ENCODE peak calls at places on chromosome 3, in eight cellular contexts. One of them, this sample, is unnamed.

GRCh38 chr3:23256741-23257435 is 53.8 kb downstream of the UBE2E2 start:
- DNase-seq in fibroblast of lung: no peak
- DNase-seq in CD8-positive, alpha-beta T cell: no peak
- DNase-seq in heart left ventricle: no peak
- DNase-seq in transverse colon: no peak
- DNase-seq in right atrium auricular region: no peak
- DNase-seq in HCT116: no peak
- DNase-seq in right lobe of liver: no peak
- DNase-seq in this sample: no peak

GRCh38 chr3:116246406-116246805 is 198.9 kb downstream of the LSAMP start:
- DNase-seq in fibroblast of lung: no peak
- DNase-seq in CD8-positive, alpha-beta T cell: no peak
- DNase-seq in heart left ventricle: no peak
- DNase-seq in transverse colon: no peak
- DNase-seq in right atrium auricular region: no peak
- DNase-seq in HCT116: no peak
- DNase-seq in right lobe of liver: no peak
- DNase-seq in this sample: no peak

GRCh38 chr3:39220551-39221530 is 28.4 kb upstream of the XIRP1 start:
- DNase-seq in fibroblast of lung: no peak
- DNase-seq in CD8-positive, alpha-beta T cell: no peak
- DNase-seq in heart left ventricle: no peak
- DNase-seq in transverse colon: no peak
- DNase-seq in right atrium auricular region: no peak
- DNase-seq in HCT116: no peak
- DNase-seq in right lobe of liver: no peak
- DNase-seq in this sample: no peak

GRCh38 chr3:133527306-133527705 is 46.2 kb upstream of the CDV3 start:
- DNase-seq in fibroblast of lung: peak; percentile 21
- DNase-seq in CD8-positive, alpha-beta T cell: no peak
- DNase-seq in heart left ventricle: no peak
- DNase-seq in transverse colon: peak; percentile 45
- DNase-seq in right atrium auricular region: no peak
- DNase-seq in HCT116: no peak
- DNase-seq in right lobe of liver: no peak
- DNase-seq in this sample: peak; percentile 24

GRCh38 chr3:49422379-49423248 is at the start of gene AMT:
- DNase-seq in fibroblast of lung: no peak
- DNase-seq in CD8-positive, alpha-beta T cell: no peak
- DNase-seq in heart left ventricle: peak; percentile 57
- DNase-seq in transverse colon: peak; percentile 61
- DNase-seq in right atrium auricular region: no peak
- DNase-seq in HCT116: no peak
- DNase-seq in right lobe of liver: peak; percentile 85
- DNase-seq in this sample: peak; percentile 60

GRCh38 chr3:169354774-169355501 is 308.6 kb downstream of the MECOM start:
- DNase-seq in fibroblast of lung: no peak
- DNase-seq in CD8-positive, alpha-beta T cell: no peak
- DNase-seq in heart left ventricle: no peak
- DNase-seq in transverse colon: no peak
- DNase-seq in right atrium auricular region: no peak
- DNase-seq in HCT116: no peak
- DNase-seq in right lobe of liver: no peak
- DNase-seq in this sample: no peak

GRCh38 chr3:189316296-189317019 is 144.7 kb downstream of the TPRG1 start:
- DNase-seq in fibroblast of lung: no peak
- DNase-seq in CD8-positive, alpha-beta T cell: no peak
- DNase-seq in heart left ventricle: no peak
- DNase-seq in transverse colon: peak; percentile 65
- DNase-seq in right atrium auricular region: no peak
- DNase-seq in HCT116: no peak
- DNase-seq in right lobe of liver: no peak
- DNase-seq in this sample: no peak

GRCh38 chr3:37922721-37923575 is 61.3 kb downstream of the CTDSPL start:
- DNase-seq in fibroblast of lung: peak; percentile 46
- DNase-seq in CD8-positive, alpha-beta T cell: no peak
- DNase-seq in heart left ventricle: no peak
- DNase-seq in transverse colon: no peak
- DNase-seq in right atrium auricular region: no peak
- DNase-seq in HCT116: no peak
- DNase-seq in right lobe of liver: no peak
- DNase-seq in this sample: peak; percentile 39

GRCh38 chr3:52077376-52077775 is 21.0 kb upstream of the DUSP7 start:
- DNase-seq in fibroblast of lung: no peak
- DNase-seq in CD8-positive, alpha-beta T cell: no peak
- DNase-seq in heart left ventricle: no peak
- DNase-seq in transverse colon: no peak
- DNase-seq in right atrium auricular region: no peak
- DNase-seq in HCT116: no peak
- DNase-seq in right lobe of liver: no peak
- DNase-seq in this sample: no peak

GRCh38 chr3:45997942-45998341 is 2.3 kb upstream of the FYCO1 start:
- DNase-seq in fibroblast of lung: no peak
- DNase-seq in CD8-positive, alpha-beta T cell: no peak
- DNase-seq in heart left ventricle: no peak
- DNase-seq in transverse colon: no peak
- DNase-seq in right atrium auricular region: no peak
- DNase-seq in HCT116: no peak
- DNase-seq in right lobe of liver: no peak
- DNase-seq in this sample: no peak

GRCh38 chr3:111197485-111197884 is 125.9 kb downstream of the NECTIN3 start:
- DNase-seq in fibroblast of lung: no peak
- DNase-seq in CD8-positive, alpha-beta T cell: no peak
- DNase-seq in heart left ventricle: no peak
- DNase-seq in transverse colon: no peak
- DNase-seq in right atrium auricular region: no peak
- DNase-seq in HCT116: no peak
- DNase-seq in right lobe of liver: no peak
- DNase-seq in this sample: no peak

GRCh38 chr3:129313983-129314756 is 35.5 kb downstream of the HMCES start:
- DNase-seq in fibroblast of lung: peak; percentile 47
- DNase-seq in CD8-positive, alpha-beta T cell: peak; percentile 52
- DNase-seq in heart left ventricle: no peak
- DNase-seq in transverse colon: peak; percentile 27
- DNase-seq in right atrium auricular region: no peak
- DNase-seq in HCT116: no peak
- DNase-seq in right lobe of liver: no peak
- DNase-seq in this sample: peak; percentile 75

GRCh38 chr3:129314757-129315385 is 36.2 kb downstream of the HMCES start:
- DNase-seq in fibroblast of lung: peak; percentile 94
- DNase-seq in CD8-positive, alpha-beta T cell: peak; percentile 72
- DNase-seq in heart left ventricle: peak; percentile 92
- DNase-seq in transverse colon: peak; percentile 85
- DNase-seq in right atrium auricular region: peak; percentile 95
- DNase-seq in HCT116: peak; percentile 51
- DNase-seq in right lobe of liver: peak; percentile 89
- DNase-seq in this sample: peak; percentile 94

GRCh38 chr3:129312671-129313414 is 34.2 kb downstream of the HMCES start:
- DNase-seq in fibroblast of lung: peak; percentile 31
- DNase-seq in CD8-positive, alpha-beta T cell: peak; percentile 55
- DNase-seq in heart left ventricle: no peak
- DNase-seq in transverse colon: no peak
- DNase-seq in right atrium auricular region: no peak
- DNase-seq in HCT116: no peak
- DNase-seq in right lobe of liver: no peak
- DNase-seq in this sample: no peak

GRCh38 chr3:129312021-129312639 is 33.5 kb downstream of the HMCES start:
- DNase-seq in fibroblast of lung: peak; percentile 23
- DNase-seq in CD8-positive, alpha-beta T cell: no peak
- DNase-seq in heart left ventricle: no peak
- DNase-seq in transverse colon: peak; percentile 26
- DNase-seq in right atrium auricular region: no peak
- DNase-seq in HCT116: no peak
- DNase-seq in right lobe of liver: no peak
- DNase-seq in this sample: no peak

GRCh38 chr3:129313415-129313982 is 34.8 kb downstream of the HMCES start:
- DNase-seq in fibroblast of lung: peak; percentile 21
- DNase-seq in CD8-positive, alpha-beta T cell: peak; percentile 62
- DNase-seq in heart left ventricle: no peak
- DNase-seq in transverse colon: peak; percentile 31
- DNase-seq in right atrium auricular region: no peak
- DNase-seq in HCT116: no peak
- DNase-seq in right lobe of liver: no peak
- DNase-seq in this sample: no peak
- H3K4me3 ChIP-seq in fibroblast of lung: no peak overlapping the region
- H3K4me3 ChIP-seq in CD8-positive, alpha-beta T cell: peak overlapping the region; percentile 86
- H3K4me3 ChIP-seq in heart left ventricle: no peak overlapping the region
- H3K4me3 ChIP-seq in transverse colon: no peak overlapping the region
- H3K4me3 ChIP-seq in right atrium auricular region: no peak overlapping the region
- H3K4me3 ChIP-seq in HCT116: no peak overlapping the region
- H3K4me3 ChIP-seq in right lobe of liver: no peak overlapping the region
- H3K4me3 ChIP-seq in this sample: no peak overlapping the region

DNA sequence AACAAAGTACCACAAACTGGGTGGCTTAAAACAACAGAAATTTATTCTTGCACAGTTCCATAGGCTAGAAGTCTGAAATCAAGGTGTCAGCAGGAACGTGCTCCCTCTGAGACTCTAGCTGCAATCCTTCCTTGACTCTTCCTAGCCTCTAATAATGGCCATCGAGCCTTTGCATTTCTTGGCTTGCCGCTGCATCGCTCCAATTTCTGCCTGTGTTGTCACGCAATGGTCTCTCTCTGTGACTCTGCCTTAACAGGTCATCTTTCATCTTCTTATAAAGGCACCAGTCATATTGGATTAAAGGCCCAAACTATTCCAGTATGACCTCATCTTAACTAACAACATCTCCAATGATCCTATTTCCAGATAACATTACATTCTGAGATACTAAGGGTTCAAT is 61.0 kb upstream of the FNDC3B start:
- DNase-seq in fibroblast of lung: no peak
- DNase-seq in CD8-positive, alpha-beta T cell: no peak
- DNase-seq in heart left ventricle: no peak
- DNase-seq in transverse colon: no peak
- DNase-seq in right atrium auricular region: no peak
- DNase-seq in HCT116: no peak
- DNase-seq in right lobe of liver: no peak
- DNase-seq in this sample: no peak
- H3K4me3 ChIP-seq in fibroblast of lung: no peak overlapping the region
- H3K4me3 ChIP-seq in CD8-positive, alpha-beta T cell: no peak overlapping the region
- H3K4me3 ChIP-seq in heart left ventricle: no peak overlapping the region
- H3K4me3 ChIP-seq in transverse colon: no peak overlapping the region
- H3K4me3 ChIP-seq in right atrium auricular region: no peak overlapping the region
- H3K4me3 ChIP-seq in HCT116: no peak overlapping the region
- H3K4me3 ChIP-seq in right lobe of liver: no peak overlapping the region
- H3K4me3 ChIP-seq in this sample: no peak overlapping the region

GRCh38 chr3:141379250-141379872 is 11.1 kb downstream of the ZBTB38 start:
- DNase-seq in fibroblast of lung: no peak
- DNase-seq in CD8-positive, alpha-beta T cell: peak; percentile 58
- DNase-seq in heart left ventricle: no peak
- DNase-seq in transverse colon: no peak
- DNase-seq in right atrium auricular region: no peak
- DNase-seq in HCT116: no peak
- DNase-seq in right lobe of liver: no peak
- DNase-seq in this sample: no peak

GRCh38 chr3:141382571-141382970 is 14.3 kb downstream of the ZBTB38 start:
- DNase-seq in fibroblast of lung: no peak
- DNase-seq in CD8-positive, alpha-beta T cell: no peak
- DNase-seq in heart left ventricle: no peak
- DNase-seq in transverse colon: no peak
- DNase-seq in right atrium auricular region: no peak
- DNase-seq in HCT116: no peak
- DNase-seq in right lobe of liver: no peak
- DNase-seq in this sample: no peak

GRCh38 chr3:141378556-141378955 is 10.3 kb downstream of the ZBTB38 start:
- DNase-seq in fibroblast of lung: no peak
- DNase-seq in CD8-positive, alpha-beta T cell: no peak
- DNase-seq in heart left ventricle: no peak
- DNase-seq in transverse colon: no peak
- DNase-seq in right atrium auricular region: no peak
- DNase-seq in HCT116: no peak
- DNase-seq in right lobe of liver: no peak
- DNase-seq in this sample: no peak

GRCh38 chr3:141380279-141380678 is 12.0 kb downstream of the ZBTB38 start:
- DNase-seq in fibroblast of lung: no peak
- DNase-seq in CD8-positive, alpha-beta T cell: no peak
- DNase-seq in heart left ventricle: no peak
- DNase-seq in transverse colon: no peak
- DNase-seq in right atrium auricular region: no peak
- DNase-seq in HCT116: no peak
- DNase-seq in right lobe of liver: no peak
- DNase-seq in this sample: no peak

DNA sequence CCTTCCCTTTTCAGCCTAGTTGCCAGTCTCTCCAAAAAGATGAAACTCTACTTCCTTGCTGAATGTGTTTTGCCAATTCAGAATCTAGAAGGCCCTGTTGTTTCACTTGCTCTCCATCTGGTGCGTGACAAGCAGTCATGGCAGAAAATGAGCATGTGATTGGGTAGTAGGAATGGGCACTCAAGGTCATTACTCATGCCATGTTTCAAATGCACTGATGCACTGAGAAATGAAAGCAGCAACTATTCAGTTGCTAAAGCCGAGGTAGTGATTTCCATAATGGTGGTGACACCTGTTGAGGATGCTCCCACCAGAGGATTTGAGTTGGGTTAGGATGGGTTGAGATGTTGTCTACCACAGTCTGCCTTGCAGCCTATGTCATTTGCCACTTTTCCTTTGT is 12.7 kb downstream of the ZBTB38 start:
- DNase-seq in fibroblast of lung: no peak
- DNase-seq in CD8-positive, alpha-beta T cell: no peak
- DNase-seq in heart left ventricle: no peak
- DNase-seq in transverse colon: no peak
- DNase-seq in right atrium auricular region: no peak
- DNase-seq in HCT116: no peak
- DNase-seq in right lobe of liver: no peak
- DNase-seq in this sample: no peak
- H3K4me3 ChIP-seq in fibroblast of lung: no peak overlapping the region
- H3K4me3 ChIP-seq in CD8-positive, alpha-beta T cell: no peak overlapping the region
- H3K4me3 ChIP-seq in heart left ventricle: no peak overlapping the region
- H3K4me3 ChIP-seq in transverse colon: no peak overlapping the region
- H3K4me3 ChIP-seq in right atrium auricular region: no peak overlapping the region
- H3K4me3 ChIP-seq in HCT116: no peak overlapping the region
- H3K4me3 ChIP-seq in right lobe of liver: no peak overlapping the region
- H3K4me3 ChIP-seq in this sample: no peak overlapping the region

DNA sequence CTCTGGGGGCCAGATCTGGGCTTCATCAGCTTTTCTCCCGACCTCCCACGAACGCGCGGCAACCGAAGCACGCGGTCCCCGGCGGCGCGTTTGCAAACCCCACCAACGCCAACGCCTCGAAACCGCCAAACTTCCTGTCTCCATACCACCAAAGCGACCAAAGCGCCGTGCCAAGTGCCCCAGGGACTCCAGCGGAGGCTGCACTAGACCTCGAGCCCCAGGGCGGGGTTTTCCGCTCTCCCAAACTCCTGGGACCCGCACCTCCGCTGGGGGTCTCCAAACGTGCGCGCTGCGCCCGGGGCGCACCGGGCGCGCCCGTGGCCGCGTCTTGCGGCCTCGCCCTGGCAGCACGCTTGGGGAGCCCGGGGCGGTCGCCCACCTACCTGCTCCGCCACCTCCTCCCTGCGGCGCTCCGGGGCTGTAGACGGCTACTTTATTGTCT is 156.0 kb upstream of the FRMD4B start:
- DNase-seq in fibroblast of lung: peak; percentile 31
- DNase-seq in CD8-positive, alpha-beta T cell: no peak
- DNase-seq in heart left ventricle: peak; percentile 31
- DNase-seq in transverse colon: no peak
- DNase-seq in right atrium auricular region: no peak
- DNase-seq in HCT116: no peak
- DNase-seq in right lobe of liver: no peak
- DNase-seq in this sample: peak; percentile 3
- H3K4me3 ChIP-seq in fibroblast of lung: no peak overlapping the region
- H3K4me3 ChIP-seq in CD8-positive, alpha-beta T cell: no peak overlapping the region
- H3K4me3 ChIP-seq in heart left ventricle: peak overlapping the region; percentile 55
- H3K4me3 ChIP-seq in transverse colon: no peak overlapping the region
- H3K4me3 ChIP-seq in right atrium auricular region: peak overlapping the region; percentile 65
- H3K4me3 ChIP-seq in HCT116: no peak overlapping the region
- H3K4me3 ChIP-seq in right lobe of liver: peak overlapping the region; percentile 40
- H3K4me3 ChIP-seq in this sample: no peak overlapping the region